ENCODE peak calls at places on chromosomes 12 and 14, in nine cellular contexts. W is fibroblast of pulmonary artery, U is activated B cell treated with CpG ODN at 0.5 μM for 24 hours, Z is upper lobe of right lung, Y is PC-3, L is progenitor cell of endocrine pancreas, C is MM.1S, D is fibroblast of villous mesenchyme, J is heart left ventricle. X is an unnamed sample.

GRCh38 chr14:68208726-68209125 is 389.1 kb downstream of the RAD51B start:
- DNase-seq in W (no peak), Y (no peak), L (no peak), D (no peak), U (no peak), Z (no peak), C (no peak), J (no peak), X (no peak)

GRCh38 chr12:109952160-109952858 is 43.9 kb downstream of the GIT2 start:
- DNase-seq in U (no peak), L (no peak), Z (no peak), J (no peak), D (no peak), Y (no peak), W (no peak), C (no peak), X (no peak)

GRCh38 chr12:67068773-67069450 is 200.2 kb upstream of the CAND1 start:
- DNase-seq in C (peak; percentile 62), L (peak; percentile 50), D (peak; percentile 25), W (peak; percentile 25), Y (peak; percentile 82), Z (peak; percentile 70), U (peak; percentile 18), J (no peak), X (no peak)

GRCh38 chr12:122793685-122794106 is 19.3 kb downstream of the CCDC62 start:
- DNase-seq in L (no peak), D (peak; percentile 69), J (no peak), C (peak; percentile 53), Y (peak; percentile 76), Z (no peak), W (peak; percentile 78), U (no peak), X (no peak)

GRCh38 chr14:70239802-70240201 is 51.1 kb upstream of the SLC8A3 start:
- DNase-seq in Y (no peak), J (no peak), U (no peak), L (no peak), C (no peak), Z (no peak), D (no peak), W (no peak), X (no peak)

GRCh38 chr14:69643430-69644200 is 32.2 kb downstream of the SUSD6 start:
- DNase-seq in Y (peak; percentile 99), W (peak; percentile 55), J (peak; percentile 51), D (peak; percentile 48), Z (peak; percentile 80), U (no peak), L (no peak), C (no peak), X (no peak)

GRCh38 chr12:124369055-124369900 is 74.4 kb downstream of the RFLNA start:
- DNase-seq in W (peak; percentile 97), J (peak; percentile 93), L (no peak), D (peak; percentile 96), Z (peak; percentile 94), U (no peak), Y (peak; percentile 81), C (no peak), X (no peak)

GRCh38 chr12:42756841-42757661 is 167.5 kb upstream of the PRICKLE1 start:
- DNase-seq in C (peak; percentile 15), Z (no peak), J (no peak), L (no peak), U (no peak), W (peak; percentile 80), D (peak; percentile 63), Y (peak; percentile 96), X (no peak)

GRCh38 chr14:79600406-79600805 is 610.9 kb downstream of the DIO2 start:
- DNase-seq in C (no peak), U (no peak), L (no peak), W (no peak), Z (no peak), Y (no peak), D (no peak), J (no peak), X (no peak)

GRCh38 chr14:69328765-69329164 is 68.8 kb downstream of the GALNT16 start:
- DNase-seq in C (no peak), D (no peak), Y (no peak), U (no peak), Z (no peak), J (no peak), W (no peak), L (no peak), X (no peak)

GRCh38 chr12:6532051-6532926 is 2.0 kb upstream of the GAPDH start:
- DNase-seq in W (peak; percentile 97), U (peak; percentile 40), C (peak; percentile 96), L (no peak), Z (no peak), J (no peak), D (peak; percentile 96), Y (peak; percentile 94), X (peak; percentile 53)

GRCh38 chr12:54463034-54463433 is 10.4 kb downstream of the GTSF1 start:
- DNase-seq in W (peak; percentile 92), C (no peak), Y (peak; percentile 46), Z (no peak), J (no peak), D (peak; percentile 78), L (no peak), U (no peak), X (no peak)

GRCh38 chr12:43332977-43333649 is 218.9 kb downstream of the ADAMTS20 start:
- DNase-seq in L (no peak), C (no peak), W (peak; percentile 76), Z (no peak), Y (peak; percentile 37), J (no peak), U (no peak), D (peak; percentile 87), X (no peak)

GRCh38 chr12:50032516-50033316 is 7.4 kb upstream of the RACGAP1 start:
- DNase-seq in D (no peak), J (no peak), C (no peak), U (no peak), L (no peak), W (no peak), Z (peak; percentile 71), Y (no peak), X (no peak)

GRCh38 chr14:72884386-72884785 is 9.5 kb downstream of the DPF3 start:
- DNase-seq in J (no peak), Y (no peak), D (no peak), C (no peak), L (no peak), W (no peak), Z (no peak), U (no peak), X (no peak)

GRCh38 chr12:24109381-24110039 is 160.0 kb upstream of the SOX5 start:
- DNase-seq in L (no peak), Z (no peak), U (no peak), W (peak; percentile 38), D (peak; percentile 30), Y (peak; percentile 7), J (no peak), C (peak; percentile 89), X (no peak)

GRCh38 chr12:132397152-132397933 is 68.0 kb upstream of the GALNT9 start:
- DNase-seq in J (no peak), W (no peak), D (no peak), Z (no peak), U (no peak), L (no peak), C (no peak), Y (no peak), X (no peak)

GRCh38 chr12:132396657-132397056 is 67.3 kb upstream of the GALNT9 start:
- DNase-seq in W (no peak), Z (no peak), Y (no peak), C (no peak), J (no peak), U (no peak), D (no peak), L (no peak), X (no peak)

GRCh38 chr12:132399092-132400010 is 70.0 kb upstream of the GALNT9 start:
- DNase-seq in Z (peak; percentile 53), W (no peak), U (no peak), Y (no peak), D (no peak), L (no peak), C (no peak), J (no peak), X (no peak)

GRCh38 chr12:132398386-132398991 is 69.1 kb upstream of the GALNT9 start:
- DNase-seq in D (no peak), Z (no peak), J (no peak), C (no peak), U (no peak), W (no peak), Y (no peak), L (no peak), X (no peak)

GRCh38 chr12:132397934-132398385 is 68.6 kb upstream of the GALNT9 start:
- DNase-seq in Y (no peak), Z (peak; percentile 41), J (no peak), C (no peak), L (no peak), W (no peak), D (no peak), U (no peak), X (no peak)
- TF ChIP-seq CTCF in Y (no peak), Z (no peak), J (no peak), C (no peak), L (no peak), W (no peak), D (no peak), U (no peak), X (no peak)

DNA sequence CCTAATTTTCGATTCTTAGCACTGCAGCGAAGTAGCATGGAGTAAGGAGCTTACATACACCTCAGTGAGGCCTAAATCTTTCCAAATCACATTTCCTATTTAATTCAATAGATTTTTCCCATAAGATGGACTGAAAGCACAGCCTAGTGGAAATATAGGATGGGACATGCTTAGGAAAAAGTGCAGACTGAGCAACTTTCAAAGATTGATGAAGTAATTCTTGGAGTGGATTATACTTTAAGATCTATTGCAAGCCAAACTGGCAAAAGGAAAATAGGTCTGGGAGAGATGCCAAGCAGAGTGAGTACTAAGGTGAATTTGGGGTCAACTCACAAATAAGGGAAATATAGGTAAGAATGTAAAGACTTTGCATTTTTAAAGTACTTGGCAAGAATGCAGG is 170.3 kb upstream of the FOXG1 start:
- DNase-seq in C (no peak), J (no peak), W (peak; percentile 77), U (no peak), D (peak; percentile 10), Y (peak; percentile 69), Z (no peak), L (no peak), X (no peak)
- TF ChIP-seq CTCF in C (no peak), J (no peak), W (peak; percentile 42), U (no peak), D (no peak), Y (peak; percentile 72), Z (no peak), L (no peak), X (no peak)

DNA sequence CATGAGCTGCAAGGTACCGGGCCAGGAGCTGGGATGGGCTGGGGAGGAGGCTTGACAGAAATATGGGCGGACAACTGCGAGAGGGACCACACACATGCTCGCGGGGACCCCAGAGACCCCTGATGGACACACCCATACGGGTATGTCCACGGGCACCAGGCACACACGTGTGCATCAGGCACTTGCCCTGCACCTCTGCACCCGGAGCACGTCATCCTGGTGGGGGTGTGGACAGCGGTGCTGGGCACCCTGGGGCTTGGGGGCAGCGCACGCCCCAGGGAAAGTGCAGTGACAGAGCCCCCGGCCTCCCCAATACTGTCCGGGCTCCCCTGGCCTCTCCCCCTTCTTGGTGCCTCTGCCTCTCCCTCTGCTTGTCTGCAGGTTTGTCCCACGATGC is 1.7 kb upstream of the CRIP1 start:
- DNase-seq in D (no peak), W (no peak), C (no peak), L (no peak), Y (no peak), J (no peak), Z (no peak), U (no peak), X (no peak)
- TF ChIP-seq CTCF in D (no peak), W (no peak), C (no peak), L (no peak), Y (no peak), J (no peak), Z (no peak), U (no peak), X (no peak)

GRCh38 chr14:21723431-21724045 is 49.9 kb upstream of the OR4E1 start:
- DNase-seq in J (no peak), C (peak; percentile 75), Z (no peak), W (peak; percentile 24), L (no peak), D (peak; percentile 16), Y (peak; percentile 32), U (no peak), X (no peak)
- TF ChIP-seq CTCF in J (no peak), C (peak; percentile 69), Z (no peak), W (peak; percentile 35), L (peak; percentile 54), D (peak; percentile 47), Y (peak; percentile 55), U (no peak), X (no peak)

X was measured in natural killer cell.